ENCODE peak calls at places on chromosomes 4 and X, in five cellular contexts. F, A, Y, W and O are unnamed samples.

GRCh38 chr4:7420661-7421040 is 14.1 kb downstream of the PSAPL1 start:
- DNase-seq in A (no peak), W (no peak), Y (no peak), F (no peak), O (peak; percentile 19)

GRCh38 chrX:123884809-123885408 is 25.1 kb downstream of the XIAP start:
- DNase-seq in A (no peak), Y (peak; percentile 54), W (peak; percentile 48), F (peak; percentile 12), O (peak; percentile 6)

GRCh38 chrX:135516376-135516775 is 4.1 kb upstream of the INTS6L start:
- DNase-seq in W (no peak), A (no peak), F (no peak), Y (peak; percentile 63), O (no peak)

GRCh38 chr4:176638992-176639391 is 153.7 kb downstream of the VEGFC start:
- DNase-seq in A (no peak), Y (no peak), F (no peak), W (peak; percentile 18), O (no peak)

GRCh38 chr4:24564488-24564887 is 19.9 kb downstream of the DHX15 start:
- DNase-seq in Y (no peak), W (peak; percentile 69), A (no peak), F (no peak), O (no peak)

GRCh38 chr4:47722176-47722575 is 115.7 kb downstream of the CORIN start:
- DNase-seq in F (no peak), W (no peak), A (no peak), Y (no peak), O (no peak)

GRCh38 chr4:150325872-150326271 is 247.6 kb downstream of the DCLK2 start:
- DNase-seq in Y (no peak), F (no peak), W (no peak), A (no peak), O (no peak)

GRCh38 chr4:10093801-10094552 is 22.6 kb downstream of the WDR1 start:
- DNase-seq in A (no peak), Y (no peak), F (peak; percentile 97), W (peak; percentile 88), O (no peak)

GRCh38 chrX:129653985-129654651 is 638 bp downstream of the APLN start:
- DNase-seq in Y (peak; percentile 19), A (peak; percentile 55), F (no peak), W (peak; percentile 28), O (no peak)

GRCh38 chrX:129682979-129683378 is 28.2 kb upstream of the APLN start:
- DNase-seq in A (no peak), F (no peak), W (no peak), Y (no peak), O (no peak)

GRCh38 chrX:97065973-97066372 is 182.3 kb downstream of the RPA4 start:
- DNase-seq in A (no peak), F (peak; percentile 15), Y (no peak), W (peak; percentile 0), O (no peak)

GRCh38 chrX:283115-283845 is 2.1 kb downstream of the PLCXD1 start:
- DNase-seq in W (peak; percentile 90), Y (peak; percentile 98), F (peak; percentile 78), A (peak; percentile 94), O (peak; percentile 86)

GRCh38 chr4:142846105-142846728 is at the start of gene INPP4B:
- DNase-seq in Y (peak; percentile 73), F (peak; percentile 68), W (peak; percentile 71), A (peak; percentile 47), O (peak; percentile 6)

GRCh38 chr4:137390707-137391106 is 141.6 kb downstream of the PCDH18 start:
- DNase-seq in W (no peak), Y (no peak), A (no peak), F (no peak), O (no peak)

GRCh38 chrX:136933617-136934145 is 53.2 kb upstream of the RBMX start:
- DNase-seq in Y (no peak), W (no peak), A (no peak), F (no peak), O (no peak)

GRCh38 chr4:187128971-187129370 is 405.3 kb upstream of the FAT1 start:
- DNase-seq in W (peak; percentile 69), Y (no peak), F (peak; percentile 80), A (no peak), O (peak; percentile 69)

GRCh38 chr4:56302775-56303174 is 84.5 kb downstream of the AASDH start:
- DNase-seq in Y (no peak), W (no peak), F (no peak), A (no peak), O (peak; percentile 73)

GRCh38 chr4:114658179-114658578 is 59.6 kb downstream of the UGT8 start:
- DNase-seq in W (no peak), Y (peak; percentile 28), A (no peak), F (no peak), O (no peak)

GRCh38 chr4:82044141-82044993 is 329.4 kb downstream of the HNRNPD start:
- DNase-seq in A (peak; percentile 57), Y (peak; percentile 82), W (peak; percentile 10), F (peak; percentile 14), O (peak; percentile 47)

GRCh38 chrX:18702362-18703195 is 4.9 kb upstream of the PPEF1 start:
- DNase-seq in F (peak; percentile 36), W (peak; percentile 88), Y (no peak), A (peak; percentile 59), O (no peak)

GRCh38 chr4:169005453-169006099 is 4.5 kb downstream of the CBR4 start:
- DNase-seq in A (no peak), Y (no peak), F (no peak), W (peak; percentile 35), O (no peak)

GRCh38 chr4:21469438-21470032 is 479.0 kb downstream of the KCNIP4 start:
- DNase-seq in W (peak; percentile 42), A (no peak), Y (peak; percentile 51), F (peak; percentile 7), O (no peak)

GRCh38 chr4:154464654-154465053 is 26.9 kb downstream of the DCHS2 start:
- DNase-seq in Y (no peak), F (no peak), A (no peak), W (no peak), O (no peak)

GRCh38 chrX:129808829-129809745 is 29.3 kb downstream of the SASH3 start:
- DNase-seq in F (peak; percentile 40), Y (no peak), A (no peak), W (peak; percentile 10), O (no peak)

GRCh38 chr4:23680616-23681518 is 209.0 kb downstream of the PPARGC1A start:
- DNase-seq in Y (no peak), F (peak; percentile 49), A (no peak), W (peak; percentile 27), O (no peak)

GRCh38 chr4:66340286-66340893 is 670.1 kb upstream of the EPHA5 start:
- DNase-seq in Y (no peak), A (no peak), W (no peak), F (no peak), O (no peak)

GRCh38 chr4:79874197-79874596 is 198.8 kb downstream of the ANTXR2 start:
- DNase-seq in F (no peak), W (no peak), A (no peak), Y (no peak), O (no peak)

DNA sequence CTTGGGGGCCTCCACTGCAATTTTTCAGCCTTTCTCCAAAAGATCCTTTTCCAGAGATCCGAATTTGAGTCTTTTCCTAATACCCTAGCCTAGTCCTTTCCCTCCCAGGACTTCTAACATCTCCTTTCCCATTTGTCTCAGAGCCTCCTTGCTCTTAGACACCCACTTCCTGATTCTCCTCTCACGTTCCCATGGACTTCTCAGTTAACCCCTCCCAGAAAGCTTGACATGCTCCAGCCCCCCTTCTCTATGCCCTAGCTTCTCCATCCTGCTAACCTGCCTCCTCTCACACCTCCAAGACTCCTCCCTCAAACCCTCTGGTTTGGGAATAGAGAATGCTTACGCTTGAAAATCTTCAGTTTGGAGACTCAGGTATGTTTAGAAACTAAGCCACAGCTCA is 2.5 kb downstream of the UBA1 start:
- DNase-seq in F (no peak), Y (no peak), W (no peak), A (no peak), O (no peak)
- H3K36me3 ChIP-seq in F (peaks cover 13% of the 10 kb centered on the region), Y (peaks cover 16% of the 10 kb centered on the region), W (peaks cover 34% of the 10 kb centered on the region), A (peaks cover 33% of the 10 kb centered on the region), O (peaks cover 57% of the 10 kb centered on the region)

DNA sequence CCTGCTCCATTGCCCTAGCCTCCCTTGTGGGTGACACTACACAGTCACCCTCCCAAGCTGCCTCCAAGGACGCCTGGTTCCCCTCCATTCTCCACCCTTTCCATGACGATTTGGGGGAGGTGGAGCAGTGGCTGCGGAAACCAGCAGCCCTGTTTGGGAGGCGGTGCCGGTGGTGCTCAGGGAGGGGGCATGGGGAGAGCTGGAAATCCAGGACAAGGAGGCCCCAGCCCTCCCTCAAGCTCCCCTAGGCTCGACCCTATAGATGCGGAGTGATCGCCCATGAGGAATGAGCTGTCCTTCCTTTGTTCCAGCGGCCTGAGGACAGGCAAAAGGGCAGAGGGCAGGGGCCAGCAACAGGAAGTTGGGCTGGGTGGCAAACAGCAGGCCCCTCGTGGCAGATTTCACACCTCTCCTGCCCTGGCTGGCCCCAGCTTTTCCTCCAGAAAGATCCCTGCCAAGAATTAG is 3.6 kb upstream of the RENBP start:
- DNase-seq in F (no peak), W (no peak), Y (no peak), A (no peak), O (no peak)
- H3K4me3 ChIP-seq in F (no peak overlapping the region), W (no peak overlapping the region), Y (no peak overlapping the region), A (no peak overlapping the region), O (no peak overlapping the region)

GRCh38 chr4:858831-859451 is 33.0 kb upstream of the CPLX1 start:
- DNase-seq in W (no peak), F (no peak), Y (no peak), A (no peak), O (no peak)

GRCh38 chr4:858136-858535 is 32.2 kb upstream of the CPLX1 start:
- DNase-seq in W (no peak), Y (no peak), A (no peak), F (no peak), O (no peak)

GRCh38 chr4:859496-859895 is 33.6 kb upstream of the CPLX1 start:
- DNase-seq in A (no peak), Y (no peak), W (no peak), F (no peak), O (no peak)

GRCh38 chr4:857461-857860 is 31.5 kb upstream of the CPLX1 start:
- DNase-seq in F (no peak), Y (no peak), A (no peak), W (no peak), O (no peak)

GRCh38 chr4:860561-860960 is 34.6 kb upstream of the CPLX1 start:
- DNase-seq in W (no peak), A (no peak), Y (no peak), F (no peak), O (no peak)
- H3K36me3 ChIP-seq in W (peaks cover 83% of the 10 kb centered on the region), A (peaks cover 9% of the 10 kb centered on the region), Y (peaks cover 5% of the 10 kb centered on the region), F (peaks cover 19% of the 10 kb centered on the region), O (no peaks in the 10 kb centered on the region)

GRCh38 chrX:38216642-38217041 is 4.0 kb downstream of the SRPX start:
- DNase-seq in Y (no peak), W (no peak), F (peak; percentile 41), A (no peak), O (no peak)

GRCh38 chrX:38212246-38212645 is 8.4 kb downstream of the SRPX start:
- DNase-seq in A (no peak), F (peak; percentile 29), Y (no peak), W (no peak), O (no peak)

GRCh38 chrX:38215141-38215540 is 5.5 kb downstream of the SRPX start:
- DNase-seq in Y (no peak), A (no peak), F (peak; percentile 89), W (peak; percentile 38), O (no peak)

GRCh38 chrX:38220024-38220935 is at the start of gene SRPX:
- DNase-seq in Y (peak; percentile 63), A (peak; percentile 42), W (peak; percentile 69), F (peak; percentile 34), O (peak; percentile 52)

GRCh38 chrX:38214551-38214950 is 6.1 kb downstream of the SRPX start:
- DNase-seq in W (no peak), A (peak; percentile 23), Y (no peak), F (peak; percentile 66), O (no peak)
- H3K4me3 ChIP-seq in W (peak overlapping the region; percentile 39), A (no peak overlapping the region), Y (no peak overlapping the region), F (peak overlapping the region; percentile 23), O (no peak overlapping the region)